ENCODE peak calls at places on chromosomes 7 and 10, in eight cellular contexts. P, V, F, S, A, U, T and Y are unnamed samples.

GRCh38 chr10:129477051-129477450 is 10.0 kb downstream of the MGMT start:
- DNase-seq in P (no peak), V (no peak), F (no peak), S (no peak), A (no peak), U (no peak), T (no peak), Y (no peak)

GRCh38 chr10:114413398-114413797 is 9.1 kb upstream of the AFAP1L2 start:
- DNase-seq in P (no peak), V (no peak), F (no peak), S (no peak), A (no peak), U (peak; percentile 92), T (peak; percentile 80), Y (no peak)

GRCh38 chr10:119608316-119609155 is 11.8 kb upstream of the TIAL1 start:
- DNase-seq in P (peak; percentile 18), V (peak; percentile 44), F (peak; percentile 65), S (peak; percentile 39), A (no peak), U (peak; percentile 56), T (peak; percentile 79), Y (no peak)

GRCh38 chr10:45427956-45428338 is 53.9 kb downstream of the ALOX5 start:
- DNase-seq in P (no peak), V (no peak), F (no peak), S (no peak), A (no peak), U (no peak), T (no peak), Y (no peak)

GRCh38 chr7:29987821-29988317 is 1.7 kb downstream of the SCRN1 start:
- DNase-seq in P (peak; percentile 17), V (no peak), F (no peak), S (no peak), A (no peak), U (peak; percentile 45), T (no peak), Y (no peak)

GRCh38 chr10:12097791-12098190 is 29.0 kb downstream of the DHTKD1 start:
- DNase-seq in P (no peak), V (no peak), F (no peak), S (no peak), A (no peak), U (no peak), T (no peak), Y (no peak)

GRCh38 chr10:17836917-17837316 is 27.8 kb downstream of the MRC1 start:
- DNase-seq in P (peak; percentile 20), V (peak; percentile 55), F (peak; percentile 15), S (no peak), A (no peak), U (peak; percentile 60), T (no peak), Y (no peak)

GRCh38 chr10:12181065-12181775 is 14.5 kb downstream of the NUDT5 start:
- DNase-seq in P (no peak), V (no peak), F (no peak), S (peak; percentile 61), A (peak; percentile 39), U (no peak), T (no peak), Y (no peak)

GRCh38 chr10:89891006-89891405 is 189.6 kb downstream of the KIF20B start:
- DNase-seq in P (no peak), V (no peak), F (no peak), S (no peak), A (no peak), U (no peak), T (no peak), Y (no peak)

GRCh38 chr10:123778719-123779118 is 112.6 kb downstream of the GPR26 start:
- DNase-seq in P (no peak), V (no peak), F (no peak), S (no peak), A (no peak), U (no peak), T (no peak), Y (no peak)

GRCh38 chr7:102305414-102306268 is 19.0 kb downstream of the SH2B2 start:
- DNase-seq in P (no peak), V (no peak), F (no peak), S (no peak), A (no peak), U (no peak), T (no peak), Y (peak; percentile 92)

GRCh38 chr7:47040795-47041194 is 541.1 kb downstream of the TNS3 start:
- DNase-seq in P (no peak), V (no peak), F (no peak), S (no peak), A (no peak), U (no peak), T (no peak), Y (no peak)

GRCh38 chr7:36686499-36686898 is 37.8 kb downstream of the AOAH start:
- DNase-seq in P (no peak), V (no peak), F (no peak), S (no peak), A (peak; percentile 49), U (no peak), T (no peak), Y (no peak)

GRCh38 chr7:428387-428786 is 91.3 kb downstream of the PDGFA start:
- DNase-seq in P (no peak), V (no peak), F (no peak), S (no peak), A (no peak), U (no peak), T (no peak), Y (no peak)

GRCh38 chr7:16881809-16882208 is at the start of gene AGR3:
- DNase-seq in P (no peak), V (no peak), F (no peak), S (no peak), A (no peak), U (peak; percentile 21), T (no peak), Y (no peak)

GRCh38 chr7:138891446-138891810 is 89.8 kb downstream of the KIAA1549 start:
- DNase-seq in P (no peak), V (no peak), F (no peak), S (no peak), A (no peak), U (no peak), T (no peak), Y (no peak)

GRCh38 chr10:84534168-84534567 is 205.8 kb downstream of the CCSER2 start:
- DNase-seq in P (no peak), V (no peak), F (peak; percentile 24), S (no peak), A (no peak), U (no peak), T (no peak), Y (no peak)
- TF ChIP-seq CTCF in P (no peak), V (no peak), F (no peak), S (no peak), A (no peak), U (no peak), T (no peak), Y (peak; percentile 40)

DNA sequence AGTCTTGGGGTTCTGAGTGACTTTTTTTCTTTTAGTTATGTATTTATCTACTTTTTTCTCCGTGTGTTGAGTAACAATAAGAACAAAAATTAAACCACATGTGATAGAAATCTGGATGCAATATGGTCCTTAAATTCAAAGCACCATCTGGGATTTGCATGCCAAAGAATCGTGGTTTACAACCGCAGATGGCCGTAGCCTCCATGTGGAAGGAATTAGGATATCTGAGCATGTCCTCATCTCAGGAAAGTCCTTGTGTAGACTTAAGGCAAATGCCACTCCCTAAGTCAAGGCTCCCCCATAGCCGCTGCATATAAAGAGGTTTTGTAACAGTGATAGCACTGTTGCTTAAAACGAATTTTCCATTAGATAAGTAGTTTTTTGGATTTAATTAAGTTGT is 304.0 kb downstream of the ZEB1 start:
- DNase-seq in P (no peak), V (no peak), F (no peak), S (no peak), A (no peak), U (no peak), T (peak; percentile 69), Y (no peak)
- TF ChIP-seq CTCF in P (no peak), V (no peak), F (no peak), S (no peak), A (no peak), U (no peak), T (peak; percentile 50), Y (no peak)

DNA sequence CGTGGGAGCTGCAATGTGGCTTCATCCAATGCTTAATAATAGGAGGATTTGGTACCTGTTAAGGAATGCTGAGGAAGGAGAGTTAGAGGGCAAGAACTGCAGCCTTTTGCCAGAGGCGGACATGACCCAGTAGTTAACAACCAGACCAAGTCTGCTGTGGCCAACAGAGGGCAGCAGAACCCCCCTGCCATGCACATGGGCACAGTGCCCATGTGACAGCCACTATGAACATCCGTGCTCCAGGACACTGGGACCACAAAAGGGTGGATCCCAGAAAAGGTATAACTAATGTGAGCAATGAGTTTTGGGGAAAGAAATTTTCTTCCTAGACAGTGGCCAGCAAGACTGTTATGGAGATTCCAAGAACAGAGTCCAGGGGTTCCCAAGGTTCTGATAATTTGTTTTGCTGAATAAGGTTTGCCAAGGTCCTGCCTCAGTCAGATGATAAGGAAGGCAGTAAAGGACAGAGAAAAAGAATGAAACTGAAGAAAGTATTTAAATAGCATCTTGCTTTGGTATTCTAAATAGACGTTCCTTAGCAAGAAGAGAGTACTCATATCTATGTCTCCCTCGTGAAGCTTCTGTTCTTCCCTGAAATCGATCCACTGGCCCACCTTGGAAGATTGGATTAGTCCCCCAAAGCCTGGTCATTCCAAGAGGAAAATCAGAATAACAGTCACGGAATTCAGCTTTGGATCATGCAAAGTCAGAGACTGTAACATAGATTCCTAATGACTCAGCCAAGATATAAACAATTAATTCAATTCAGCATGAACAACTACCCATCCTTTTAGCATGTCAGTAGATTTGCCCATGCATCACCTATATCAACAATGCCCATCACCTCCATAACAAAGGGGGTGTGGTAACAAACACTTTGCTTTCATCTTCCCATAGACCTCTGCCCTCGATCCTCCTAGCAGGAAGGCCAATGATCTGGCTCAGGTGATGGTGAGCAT is 56.0 kb downstream of the LGI1 start:
- DNase-seq in P (no peak), V (peak; percentile 69), F (peak; percentile 73), S (peak; percentile 39), A (no peak), U (peak; percentile 68), T (no peak), Y (no peak)
- TF ChIP-seq CTCF in P (no peak), V (peak; percentile 74), F (peak; percentile 48), S (peak; percentile 41), A (no peak), U (peak; percentile 50), T (no peak), Y (peak; percentile 82)

GRCh38 chr10:70409772-70410171 is 5.8 kb downstream of the EIF4EBP2 start:
- DNase-seq in P (no peak), V (no peak), F (no peak), S (no peak), A (no peak), U (no peak), T (no peak), Y (no peak)

GRCh38 chr10:70412356-70412755 is 8.4 kb downstream of the EIF4EBP2 start:
- DNase-seq in P (no peak), V (no peak), F (no peak), S (no peak), A (no peak), U (no peak), T (no peak), Y (no peak)

GRCh38 chr10:70404906-70405824 is 1.2 kb downstream of the EIF4EBP2 start:
- DNase-seq in P (peak; percentile 83), V (peak; percentile 39), F (peak; percentile 26), S (no peak), A (no peak), U (peak; percentile 78), T (peak; percentile 98), Y (no peak)

DNA sequence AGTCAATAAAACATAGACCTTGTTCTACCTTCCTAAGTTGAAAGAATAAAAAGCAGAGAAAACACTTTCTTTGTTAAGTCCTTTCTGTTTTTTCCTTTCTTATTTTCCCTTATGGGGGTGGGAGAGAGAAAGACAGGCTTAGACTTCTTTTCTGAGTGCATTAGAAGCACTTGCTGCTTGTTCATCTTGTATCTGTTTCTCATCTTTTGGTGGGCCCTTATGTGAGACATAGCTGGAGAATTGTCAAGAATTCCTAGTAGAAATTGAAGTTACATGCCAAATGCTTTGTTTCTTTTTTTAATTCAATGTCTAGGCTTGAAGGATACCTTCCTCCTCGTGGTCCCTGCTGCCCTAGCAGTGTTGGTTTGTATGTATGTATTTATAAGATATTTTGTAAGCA is 6.7 kb downstream of the EIF4EBP2 start:
- DNase-seq in P (no peak), V (no peak), F (no peak), S (no peak), A (no peak), U (no peak), T (no peak), Y (no peak)
- TF ChIP-seq CTCF in P (no peak), V (no peak), F (no peak), S (no peak), A (no peak), U (no peak), T (no peak), Y (no peak)